ENCODE peak calls at places on chromosome 9, in seven cellular contexts. L is GM23338, P is transverse colon, W is K562, H is sigmoid colon, Z is HCT116, O is vagina. F is an unnamed sample.

GRCh38 chr9:23820731-23821399 is 5.2 kb downstream of the ELAVL2 start:
- DNase-seq in Z (no peak), P (no peak), O (no peak), L (peak; percentile 69), W (no peak), H (no peak), F (no peak)

GRCh38 chr9:34659592-34660253 is 2.7 kb downstream of the CCL27 start:
- DNase-seq in L (no peak), H (no peak), P (peak; percentile 37), W (no peak), O (no peak), Z (no peak), F (no peak)

GRCh38 chr9:89359636-89360315 is 41.5 kb downstream of the SECISBP2 start:
- DNase-seq in O (no peak), Z (no peak), P (no peak), L (no peak), W (no peak), H (no peak), F (no peak)

GRCh38 chr9:127323393-127323792 is 58.8 kb downstream of the GARNL3 start:
- DNase-seq in L (no peak), H (no peak), P (no peak), Z (no peak), W (no peak), O (no peak), F (no peak)

GRCh38 chr9:96686638-96687335 is 31.7 kb upstream of the PRXL2C start:
- DNase-seq in O (no peak), P (peak; percentile 75), Z (no peak), W (no peak), L (peak; percentile 95), H (peak; percentile 90), F (peak; percentile 93)

GRCh38 chr9:36396985-36397384 is 3.1 kb downstream of the RNF38 start:
- DNase-seq in W (no peak), Z (no peak), H (no peak), P (no peak), O (no peak), L (no peak), F (no peak)

GRCh38 chr9:132630116-132630515 is 39.7 kb downstream of the DDX31 start:
- DNase-seq in P (no peak), O (no peak), H (no peak), W (no peak), L (no peak), Z (no peak), F (no peak)

GRCh38 chr9:38157711-38158110 is 88.7 kb upstream of the SHB start:
- DNase-seq in W (no peak), O (no peak), H (no peak), L (no peak), Z (no peak), P (no peak), F (no peak)

GRCh38 chr9:110543631-110544051 is 35.9 kb downstream of the SVEP1 start:
- DNase-seq in H (no peak), Z (no peak), L (peak; percentile 13), W (no peak), P (no peak), O (no peak), F (no peak)

GRCh38 chr9:17863213-17863883 is 284.5 kb downstream of the SH3GL2 start:
- DNase-seq in H (no peak), L (no peak), P (no peak), O (no peak), W (no peak), Z (no peak), F (no peak)

GRCh38 chr9:127578952-127579853 is 32.9 kb upstream of the STXBP1 start:
- DNase-seq in P (peak; percentile 88), O (no peak), Z (peak; percentile 91), H (peak; percentile 95), L (peak; percentile 62), W (no peak), F (peak; percentile 90)

GRCh38 chr9:136546697-136547481 is 1.0 kb upstream of the NOTCH1 start:
- DNase-seq in Z (no peak), L (peak; percentile 61), P (peak; percentile 81), W (no peak), O (no peak), H (peak; percentile 97), F (no peak)

GRCh38 chr9:123657099-123657498 is 272.8 kb downstream of the DENND1A start:
- DNase-seq in O (no peak), H (no peak), L (peak; percentile 57), P (no peak), W (no peak), Z (no peak), F (no peak)

GRCh38 chr9:115328677-115329076 is 210.7 kb upstream of the TNC start:
- DNase-seq in W (no peak), H (no peak), P (no peak), O (no peak), L (no peak), Z (no peak), F (no peak)

GRCh38 chr9:15142903-15143534 is 164.0 kb downstream of the TTC39B start:
- DNase-seq in Z (peak; percentile 65), W (peak; percentile 42), P (no peak), L (peak; percentile 86), O (no peak), H (no peak), F (no peak)

GRCh38 chr9:95037789-95038521 is 279.6 kb downstream of the FANCC start:
- DNase-seq in W (no peak), Z (no peak), H (no peak), O (no peak), L (no peak), P (no peak), F (no peak)

GRCh38 chr9:23343226-23343625 is 482.8 kb downstream of the ELAVL2 start:
- DNase-seq in P (no peak), W (no peak), L (no peak), H (no peak), Z (no peak), O (no peak), F (no peak)

DNA sequence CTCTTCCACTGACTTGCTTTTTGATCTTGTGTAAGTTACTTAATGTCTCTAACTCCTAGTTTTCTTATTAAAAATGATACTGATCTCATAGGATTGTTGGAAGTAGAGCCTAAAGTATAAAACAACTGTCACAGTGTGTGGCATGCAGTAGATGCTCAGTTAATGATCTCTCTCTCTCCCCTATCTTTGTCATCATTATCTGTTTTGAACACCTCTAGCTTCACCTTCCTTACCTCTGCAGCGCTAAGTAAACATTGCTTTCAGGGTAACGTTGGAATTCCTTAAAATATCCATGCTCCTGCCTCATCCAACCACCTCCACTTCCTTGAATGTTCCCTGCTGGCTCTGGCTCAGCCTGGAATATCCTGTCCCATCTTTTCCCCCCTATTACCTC is 110.4 kb downstream of the RGS3 start:
- DNase-seq in P (no peak), O (no peak), W (no peak), L (no peak), Z (no peak), H (no peak), F (no peak)
- TF ChIP-seq POLR2AphosphoS5 in P (no peak), O (no peak), W (no peak), L (no peak), Z (no peak), H (no peak), F (no peak)

GRCh38 chr9:128770286-128770685 is 1.4 kb downstream of the ZER1 start:
- DNase-seq in Z (no peak), P (no peak), O (no peak), L (no peak), H (no peak), W (no peak), F (no peak)

GRCh38 chr9:128765499-128765898 is 6.2 kb downstream of the ZER1 start:
- DNase-seq in Z (no peak), H (no peak), O (no peak), P (no peak), L (no peak), W (no peak), F (no peak)

GRCh38 chr9:128762664-128763449 is 8.9 kb downstream of the ZER1 start:
- DNase-seq in P (no peak), L (no peak), H (no peak), O (no peak), W (no peak), Z (no peak), F (no peak)

GRCh38 chr9:128768581-128768980 is 3.1 kb downstream of the ZER1 start:
- DNase-seq in L (no peak), O (no peak), P (no peak), H (no peak), Z (no peak), W (peak; percentile 36), F (no peak)

GRCh38 chr9:128764361-128764760 is 7.4 kb downstream of the ZER1 start:
- DNase-seq in Z (no peak), O (no peak), P (no peak), H (no peak), L (peak; percentile 68), W (no peak), F (no peak)
- TF ChIP-seq CTCF in Z (no peak), O (no peak), P (no peak), H (no peak), L (peak; percentile 79), W (peak; percentile 38), F (no peak)

GRCh38 chr9:93185261-93186150 is 1.6 kb downstream of the WNK2 start:
- DNase-seq in O (no peak), H (no peak), Z (no peak), W (no peak), L (peak; percentile 75), P (peak; percentile 40), F (no peak)
- H3K4me1 ChIP-seq in O (peaks cover 7% of the 10 kb centered on the region), H (peaks cover 68% of the 10 kb centered on the region), Z (peaks cover 5% of the 10 kb centered on the region), W (peaks cover 25% of the 10 kb centered on the region), L (peaks cover 12% of the 10 kb centered on the region), P (peaks cover 41% of the 10 kb centered on the region), F (peaks cover 31% of the 10 kb centered on the region)

GRCh38 chr9:100473271-100474081 is 527 bp downstream of the TMEFF1 start:
- DNase-seq in P (peak; percentile 11), H (no peak), Z (no peak), W (peak; percentile 50), O (no peak), L (peak; percentile 57), F (peak; percentile 78)

GRCh38 chr9:100472268-100472667 is 681 bp upstream of the TMEFF1 start:
- DNase-seq in W (peak; percentile 22), H (no peak), Z (no peak), L (no peak), O (no peak), P (no peak), F (no peak)

GRCh38 chr9:100474082-100474949 is 1.4 kb downstream of the TMEFF1 start:
- DNase-seq in H (no peak), W (no peak), Z (no peak), O (no peak), P (no peak), L (peak; percentile 54), F (no peak)

GRCh38 chr9:100474950-100475276 is 2.0 kb downstream of the TMEFF1 start:
- DNase-seq in O (no peak), Z (no peak), P (no peak), L (no peak), H (no peak), W (no peak), F (no peak)

DNA sequence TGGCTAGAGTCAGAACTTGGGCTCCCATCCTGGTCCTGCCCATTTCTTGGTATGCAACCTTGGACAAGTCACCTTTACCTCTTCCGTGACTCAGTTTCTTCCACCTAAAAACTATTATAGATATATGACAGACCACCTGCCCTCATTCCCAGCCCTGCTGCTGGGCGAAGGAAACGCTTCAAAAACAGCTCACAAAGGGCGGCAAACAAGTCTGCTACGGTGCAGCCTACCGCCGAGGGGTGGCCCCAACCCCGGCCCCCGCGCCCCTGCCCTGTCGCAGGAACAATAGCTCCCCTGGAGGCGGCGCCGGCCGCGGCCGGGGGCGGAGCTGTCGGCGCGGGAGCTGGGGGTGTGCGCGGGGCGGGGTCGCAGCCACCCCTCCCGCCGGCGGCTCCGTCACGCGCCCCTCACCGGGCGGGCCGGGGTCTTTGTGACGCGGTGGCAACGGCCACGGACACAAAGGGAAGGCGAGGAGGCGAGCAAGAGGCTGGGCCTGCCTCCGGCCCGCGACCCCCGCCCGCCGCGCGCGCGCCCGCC is at the start of gene TMEFF1:
- DNase-seq in Z (no peak), O (no peak), W (peak; percentile 83), L (peak; percentile 91), P (peak; percentile 27), H (no peak), F (peak; percentile 75)
- TF ChIP-seq POLR2AphosphoS5 in Z (no peak), O (no peak), W (no peak), L (peak; percentile 62), P (no peak), H (no peak), F (no peak)

F was measured in spleen.